ENCODE peak calls at places on chromosomes 5 and 9, in eight cellular contexts. B, G, W, U, C, J, N and A are unnamed samples.
A peak's percentile ranks its signal among the peaks of the same experiment; 100 is the strongest.

GRCh38 chr5:91332267-91333044 is 50.7 kb downstream of the ARRDC3 start:
- DNase-seq in N (no peak), B (peak; percentile 88), G (no peak), W (peak; percentile 64), C (no peak), U (no peak), J (peak; percentile 80), A (no peak)

GRCh38 chr9:127121628-127122175 is 733 bp downstream of the ANGPTL2 start:
- DNase-seq in G (peak; percentile 44), C (no peak), N (no peak), B (peak; percentile 46), W (no peak), J (peak; percentile 35), U (no peak), A (peak; percentile 42)

GRCh38 chr5:140547508-140548299 is at the start of gene EIF4EBP3:
- DNase-seq in U (peak; percentile 98), W (peak; percentile 87), B (peak; percentile 91), C (peak; percentile 98), J (peak; percentile 95), N (peak; percentile 99), G (peak; percentile 96), A (peak; percentile 97)

GRCh38 chr9:113503613-113504230 is 40.2 kb downstream of the RGS3 start:
- DNase-seq in J (peak; percentile 23), G (no peak), N (no peak), W (no peak), U (peak; percentile 58), C (peak; percentile 57), B (peak; percentile 13), A (no peak)

GRCh38 chr9:76905984-76906861 is at the start of gene PRUNE2:
- DNase-seq in U (peak; percentile 19), N (peak; percentile 74), G (peak; percentile 84), W (no peak), B (peak; percentile 92), J (peak; percentile 79), C (no peak), A (peak; percentile 91)

GRCh38 chr5:111252799-111253564 is 28.8 kb downstream of the CAMK4 start:
- DNase-seq in U (no peak), B (no peak), J (no peak), G (no peak), N (no peak), C (no peak), W (no peak), A (no peak)

GRCh38 chr9:122354536-122355199 is 16.2 kb upstream of the PTGS1 start:
- DNase-seq in N (no peak), U (peak; percentile 25), G (no peak), J (no peak), W (no peak), B (no peak), C (peak; percentile 47), A (no peak)

GRCh38 chr9:15280647-15281046 is 26.4 kb downstream of the TTC39B start:
- DNase-seq in N (no peak), G (no peak), B (no peak), C (no peak), W (no peak), J (no peak), U (no peak), A (no peak)

GRCh38 chr9:130933114-130934046 is 5.7 kb downstream of the FIBCD1 start:
- DNase-seq in N (no peak), C (no peak), U (no peak), B (peak; percentile 83), J (peak; percentile 84), G (no peak), W (no peak), A (peak; percentile 67)

GRCh38 chr5:172701336-172702061 is 60.4 kb downstream of the NEURL1B start:
- DNase-seq in G (no peak), B (no peak), W (no peak), J (no peak), C (peak; percentile 75), U (no peak), N (no peak), A (no peak)

GRCh38 chr5:54835642-54836041 is 149.8 kb downstream of the ESM1 start:
- DNase-seq in N (no peak), G (no peak), B (peak; percentile 88), J (peak; percentile 90), U (no peak), C (no peak), W (no peak), A (peak; percentile 72)

GRCh38 chr5:10607023-10607665 is 43.3 kb downstream of the ANKRD33B start:
- DNase-seq in G (no peak), B (peak; percentile 89), N (no peak), J (peak; percentile 83), U (peak; percentile 71), C (peak; percentile 88), W (no peak), A (peak; percentile 46)

GRCh38 chr9:129702563-129702962 is 37.1 kb downstream of the PRRX2 start:
- DNase-seq in B (peak; percentile 73), W (peak; percentile 57), U (no peak), J (peak; percentile 88), C (no peak), G (no peak), N (no peak), A (peak; percentile 57)

GRCh38 chr9:110346325-110346724 is 8.7 kb upstream of the TXNDC8 start:
- DNase-seq in C (no peak), W (no peak), U (no peak), G (no peak), N (no peak), J (no peak), B (no peak), A (no peak)

GRCh38 chr5:31385774-31386537 is 145.9 kb downstream of the DROSHA start:
- DNase-seq in J (peak; percentile 42), U (no peak), B (no peak), G (no peak), W (no peak), C (no peak), N (no peak), A (no peak)

GRCh38 chr9:130698514-130698913 is 4.9 kb downstream of the EXOSC2 start:
- DNase-seq in C (no peak), N (no peak), W (no peak), U (no peak), G (no peak), B (peak; percentile 82), J (peak; percentile 37), A (peak; percentile 47)

GRCh38 chr9:81683214-81683613 is 6.1 kb downstream of the TLE1 start:
- DNase-seq in W (no peak), N (no peak), C (no peak), U (no peak), G (no peak), B (no peak), J (no peak), A (no peak)

GRCh38 chr5:125813221-125813974 is 609.8 kb upstream of the GRAMD2B start:
- DNase-seq in G (no peak), W (no peak), B (no peak), C (no peak), U (no peak), N (no peak), J (no peak), A (no peak)

GRCh38 chr5:109938453-109938852 is 248.7 kb downstream of the MAN2A1 start:
- DNase-seq in U (no peak), B (no peak), N (no peak), G (no peak), J (no peak), W (no peak), C (no peak), A (no peak)

GRCh38 chr5:55541056-55541635 is 6.4 kb upstream of the PLPP1 start:
- DNase-seq in N (no peak), G (no peak), B (no peak), U (no peak), W (no peak), C (no peak), J (no peak), A (no peak)

GRCh38 chr9:87075537-87075936 is 128.2 kb upstream of the GAS1 start:
- DNase-seq in W (no peak), J (no peak), C (no peak), G (no peak), U (no peak), N (no peak), B (no peak), A (no peak)

GRCh38 chr5:102811962-102812361 is 56.9 kb downstream of the PAM start:
- DNase-seq in W (peak; percentile 3), J (peak; percentile 82), C (no peak), N (no peak), B (peak; percentile 52), U (no peak), G (no peak), A (no peak)

GRCh38 chr5:36442352-36442751 is 140.7 kb upstream of the RANBP3L start:
- DNase-seq in J (no peak), U (no peak), N (no peak), B (peak; percentile 60), C (no peak), G (no peak), W (no peak), A (no peak)

GRCh38 chr5:68285857-68286611 is 70.5 kb downstream of the PIK3R1 start:
- DNase-seq in U (no peak), C (no peak), W (no peak), N (no peak), G (no peak), B (peak; percentile 46), J (peak; percentile 65), A (peak; percentile 75)

GRCh38 chr5:149406203-149406978 is 27.3 kb upstream of the IL17B start:
- DNase-seq in W (no peak), B (peak; percentile 88), U (peak; percentile 75), C (no peak), N (no peak), J (peak; percentile 94), G (peak; percentile 96), A (no peak)

GRCh38 chr9:85173967-85174366 is 504.4 kb downstream of the NTRK2 start:
- DNase-seq in U (no peak), G (no peak), W (no peak), J (no peak), B (no peak), N (no peak), C (no peak), A (no peak)

GRCh38 chr9:16460711-16461110 is 409.8 kb downstream of the BNC2 start:
- DNase-seq in W (no peak), G (no peak), C (no peak), J (no peak), U (no peak), N (no peak), B (no peak), A (no peak)

GRCh38 chr9:734831-735511 is 106.5 kb upstream of the DMRT1 start:
- DNase-seq in W (no peak), C (no peak), B (peak; percentile 98), N (no peak), U (peak; percentile 56), J (peak; percentile 97), G (peak; percentile 68), A (no peak)
- H3K27ac ChIP-seq in W (no peak overlapping the region), C (peak overlapping the region; percentile 41), B (peak overlapping the region; percentile 87), N (no peak overlapping the region), U (peak overlapping the region; percentile 48), J (peak overlapping the region; percentile 70), G (peak overlapping the region; percentile 74), A (peak overlapping the region; percentile 21)

GRCh38 chr9:124290743-124291554 is 33.2 kb downstream of the NEK6 start:
- DNase-seq in W (no peak), N (no peak), G (no peak), J (no peak), B (peak; percentile 30), U (no peak), C (no peak), A (no peak)
- H3K4me1 ChIP-seq in W (peaks cover 74% of the 10 kb centered on the region), N (peaks cover 24% of the 10 kb centered on the region), G (peaks cover 17% of the 10 kb centered on the region), J (peaks cover 70% of the 10 kb centered on the region), B (peaks cover 65% of the 10 kb centered on the region), U (peaks cover 52% of the 10 kb centered on the region), C (peaks cover 90% of the 10 kb centered on the region), A (peaks cover 27% of the 10 kb centered on the region)

GRCh38 chr5:94693043-94693822 is 74.8 kb downstream of the SLF1 start:
- DNase-seq in C (no peak), J (peak; percentile 93), B (peak; percentile 94), G (no peak), W (no peak), N (no peak), U (no peak), A (peak; percentile 80)
- TF ChIP-seq CTCF in C (no peak), J (peak; percentile 49), B (peak; percentile 44), G (peak; percentile 18), W (peak; percentile 54), N (no peak), U (peak; percentile 58), A (peak; percentile 43)

GRCh38 chr9:121292801-121293241 is 24.9 kb downstream of the GSN start:
- DNase-seq in U (no peak), G (no peak), B (no peak), C (no peak), W (no peak), N (no peak), J (no peak), A (no peak)
- H3K27ac ChIP-seq in U (no peak overlapping the region), G (peak overlapping the region; percentile 95), B (no peak overlapping the region), C (no peak overlapping the region), W (no peak overlapping the region), N (no peak overlapping the region), J (no peak overlapping the region), A (no peak overlapping the region)